ENCODE peak calls at places on chromosomes 3 and 15, in five cellular contexts. X, Y, E, F and B are unnamed samples.

GRCh38 chr15:87816811-87817210 is 439.7 kb downstream of the NTRK3 start:
- DNase-seq in X (peak; percentile 92), Y (no peak), E (no peak), F (peak; percentile 63), B (no peak)

GRCh38 chr3:159829056-159829995 is 159.3 kb upstream of the IL12A start:
- DNase-seq in X (peak; percentile 42), Y (peak; percentile 83), E (peak; percentile 84), F (peak; percentile 93), B (peak; percentile 72)

GRCh38 chr15:96802870-96803269 is 472.4 kb downstream of the NR2F2 start:
- DNase-seq in X (no peak), Y (no peak), E (no peak), F (no peak), B (no peak)

GRCh38 chr3:183217548-183218321 is 35.3 kb upstream of the B3GNT5 start:
- DNase-seq in X (no peak), Y (no peak), E (no peak), F (no peak), B (no peak)

GRCh38 chr15:58232273-58233065 is 94.3 kb downstream of the AQP9 start:
- DNase-seq in X (no peak), Y (no peak), E (no peak), F (peak; percentile 6), B (no peak)

GRCh38 chr15:44781128-44781810 is 44.9 kb downstream of the TRIM69 start:
- DNase-seq in X (no peak), Y (no peak), E (no peak), F (no peak), B (no peak)

GRCh38 chr3:150062492-150062891 is 91.8 kb upstream of the PFN2 start:
- DNase-seq in X (peak; percentile 79), Y (no peak), E (no peak), F (no peak), B (no peak)

GRCh38 chr15:33104276-33104675 is 90.2 kb downstream of the FMN1 start:
- DNase-seq in X (peak; percentile 82), Y (no peak), E (no peak), F (peak; percentile 91), B (no peak)

GRCh38 chr3:9074079-9074478 is 110.8 kb upstream of the RAD18 start:
- DNase-seq in X (no peak), Y (no peak), E (no peak), F (no peak), B (no peak)

GRCh38 chr15:73464602-73465001 is 21.6 kb downstream of the REC114 start:
- DNase-seq in X (no peak), Y (no peak), E (no peak), F (peak; percentile 17), B (no peak)

GRCh38 chr15:60787737-60788513 is 309.0 kb upstream of the ICE2 start:
- DNase-seq in X (no peak), Y (peak; percentile 57), E (no peak), F (peak; percentile 2), B (no peak)

GRCh38 chr3:160472344-160472743 is 22.8 kb upstream of the TRIM59 start:
- DNase-seq in X (no peak), Y (no peak), E (no peak), F (no peak), B (no peak)

GRCh38 chr15:88623061-88623460 is 1.9 kb downstream of the AEN start:
- DNase-seq in X (peak; percentile 74), Y (no peak), E (no peak), F (peak; percentile 92), B (no peak)

GRCh38 chr15:91109885-91110284 is 9.8 kb downstream of the SV2B start:
- DNase-seq in X (no peak), Y (no peak), E (no peak), F (no peak), B (no peak)

GRCh38 chr15:80309769-80310384 is 57.9 kb upstream of the CTXND1 start:
- DNase-seq in X (peak; percentile 17), Y (no peak), E (no peak), F (peak; percentile 57), B (peak; percentile 33)

GRCh38 chr15:77647961-77648360 is 15.2 kb upstream of the LINGO1 start:
- DNase-seq in X (no peak), Y (no peak), E (no peak), F (no peak), B (no peak)

GRCh38 chr15:35958021-35958420 is 412.1 kb upstream of the DPH6 start:
- DNase-seq in X (peak; percentile 43), Y (no peak), E (no peak), F (peak; percentile 48), B (peak; percentile 2)

GRCh38 chr3:160400631-160401150 is 1.2 kb downstream of the SMC4 start:
- DNase-seq in X (no peak), Y (peak; percentile 57), E (peak; percentile 65), F (peak; percentile 18), B (peak; percentile 46)

GRCh38 chr3:47850062-47850802 is 47.3 kb downstream of the DHX30 start:
- DNase-seq in X (peak; percentile 32), Y (no peak), E (no peak), F (peak; percentile 46), B (no peak)
- TF ChIP-seq CTCF in X (peak; percentile 57), Y (peak; percentile 29), E (peak; percentile 26), F (peak; percentile 67), B (peak; percentile 12)

GRCh38 chr15:92667291-92667904 is 11.8 kb upstream of the FAM174B start:
- DNase-seq in X (no peak), Y (no peak), E (no peak), F (peak; percentile 63), B (peak; percentile 41)
- TF ChIP-seq CTCF in X (no peak), Y (no peak), E (no peak), F (no peak), B (no peak)

GRCh38 chr15:52217186-52217585 is 26.0 kb upstream of the GNB5 start:
- DNase-seq in X (no peak), Y (peak; percentile 73), E (no peak), F (peak; percentile 33), B (peak; percentile 58)
- TF ChIP-seq CTCF in X (no peak), Y (no peak), E (no peak), F (peak; percentile 55), B (no peak)

DNA sequence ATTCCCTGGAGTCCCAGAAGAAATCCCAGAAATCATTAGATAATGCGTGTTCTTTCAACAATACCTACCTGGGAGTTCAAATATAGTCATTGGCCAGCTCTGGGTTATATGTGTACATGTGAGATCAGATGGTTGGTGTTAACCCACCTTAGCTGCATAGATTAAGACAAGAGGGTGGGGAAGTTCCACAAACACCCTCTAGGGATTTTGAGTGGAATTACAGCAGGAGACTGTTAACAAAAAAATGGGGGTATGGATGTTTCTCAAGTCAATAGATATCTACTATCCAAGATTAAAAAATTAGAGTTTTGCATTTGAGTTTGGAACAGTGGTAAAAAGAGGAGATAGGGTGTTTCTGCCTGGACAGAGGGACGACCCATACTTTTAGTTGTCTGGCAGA is 282.5 kb upstream of the CNTN3 start:
- DNase-seq in X (no peak), Y (no peak), E (no peak), F (no peak), B (no peak)
- TF ChIP-seq CTCF in X (no peak), Y (no peak), E (no peak), F (peak; percentile 31), B (peak; percentile 28)

GRCh38 chr3:171865191-171865865 is 22.2 kb downstream of the TMEM212 start:
- DNase-seq in X (no peak), Y (no peak), E (no peak), F (no peak), B (no peak)

GRCh38 chr3:171863920-171864319 is 20.8 kb downstream of the TMEM212 start:
- DNase-seq in X (no peak), Y (no peak), E (no peak), F (no peak), B (no peak)

GRCh38 chr3:171862993-171863521 is 19.9 kb downstream of the TMEM212 start:
- DNase-seq in X (peak; percentile 47), Y (no peak), E (no peak), F (no peak), B (no peak)

GRCh38 chr3:171871392-171872274 is 28.5 kb downstream of the TMEM212 start:
- DNase-seq in X (peak; percentile 38), Y (no peak), E (no peak), F (no peak), B (no peak)

GRCh38 chr3:171867976-171868375 is 24.8 kb downstream of the TMEM212 start:
- DNase-seq in X (no peak), Y (no peak), E (no peak), F (peak; percentile 6), B (no peak)
- TF ChIP-seq CTCF in X (peak; percentile 26), Y (no peak), E (no peak), F (peak; percentile 69), B (peak; percentile 18)